ENCODE peak calls at places on chromosomes 5 and 9, in seven cellular contexts. V is H54; I is Jurkat, Clone E6-1; B is AG08396; K is fibroblast of lung; S is amygdala; T is HuH-7.5. M is an unnamed sample.

GRCh38 chr5:133247881-133248642 is 196.2 kb downstream of the HSPA4 start:
- DNase-seq in S (no peak), V (peak), T (peak), I (no peak), B (peak), K (peak), M (no peak)

GRCh38 chr9:91361294-91362201 is at the start of gene AUH:
- DNase-seq in S (peak), B (peak), I (peak), T (peak), K (peak), V (peak), M (peak)

GRCh38 chr9:111016046-111017026 is 21.9 kb downstream of the LPAR1 start:
- DNase-seq in T (no peak), K (peak), B (peak), S (no peak), I (peak), V (no peak), M (no peak)

GRCh38 chr9:111301195-111301594 is 28.8 kb downstream of the OR2K2 start:
- DNase-seq in V (no peak), S (no peak), I (no peak), B (peak), T (no peak), K (peak), M (no peak)

GRCh38 chr5:78518365-78519197 is 130.0 kb downstream of the LHFPL2 start:
- DNase-seq in S (no peak), T (peak), I (no peak), B (peak), V (peak), K (peak), M (no peak)

GRCh38 chr9:112725961-112726360 is 8.0 kb upstream of the INIP start:
- DNase-seq in K (no peak), T (no peak), V (no peak), I (no peak), B (no peak), S (no peak), M (no peak)

GRCh38 chr5:13865317-13865716 is 79.2 kb downstream of the DNAH5 start:
- DNase-seq in B (no peak), V (no peak), T (no peak), I (no peak), S (no peak), K (no peak), M (no peak)

GRCh38 chr5:60700347-60700815 is 415 bp upstream of the DEPDC1B start:
- DNase-seq in T (no peak), S (peak), B (peak), K (no peak), V (no peak), I (no peak), M (no peak)

M was measured in anterior cingulate cortex.